ENCODE peak calls at places on chromosome 22, in seven cellular contexts. One of them, this sample, is unnamed.

GRCh38 chr22:29702931-29703594 is 16.7 kb upstream of the CABP7 start:
- DNase-seq in central memory CD4-positive, alpha-beta T cell: no peak
- DNase-seq in NCI-H446 treated with DMSO at 0.1 percent for 48 hours: peak
- DNase-seq in BJ: no peak
- DNase-seq in gastrocnemius medialis: peak
- DNase-seq in AG10803: no peak
- DNase-seq in stimulated activated CD4-positive, alpha-beta T cell treated with anti-CD3 and anti-CD28 coated beads, Interleukin-4, amount 100 ng/mL, for 48 hours: no peak
- DNase-seq in this sample: no peak

GRCh38 chr22:41857160-41857859 is 24.4 kb downstream of the SREBF2 start:
- DNase-seq in NCI-H446 treated with DMSO at 0.1 percent for 48 hours: no peak
- DNase-seq in central memory CD4-positive, alpha-beta T cell: peak
- DNase-seq in AG10803: peak
- DNase-seq in BJ: no peak
- DNase-seq in stimulated activated CD4-positive, alpha-beta T cell treated with anti-CD3 and anti-CD28 coated beads, Interleukin-4, amount 100 ng/mL, for 48 hours: peak
- DNase-seq in gastrocnemius medialis: peak
- DNase-seq in this sample: peak

GRCh38 chr22:44281706-44282637 is 30.8 kb downstream of the SHISAL1 start:
- DNase-seq in stimulated activated CD4-positive, alpha-beta T cell treated with anti-CD3 and anti-CD28 coated beads, Interleukin-4, amount 100 ng/mL, for 48 hours: no peak
- DNase-seq in NCI-H446 treated with DMSO at 0.1 percent for 48 hours: no peak
- DNase-seq in central memory CD4-positive, alpha-beta T cell: no peak
- DNase-seq in gastrocnemius medialis: no peak
- DNase-seq in AG10803: no peak
- DNase-seq in BJ: no peak
- DNase-seq in this sample: no peak

GRCh38 chr22:38927033-38927789 is 30.2 kb upstream of the APOBEC3A start:
- DNase-seq in gastrocnemius medialis: peak
- DNase-seq in stimulated activated CD4-positive, alpha-beta T cell treated with anti-CD3 and anti-CD28 coated beads, Interleukin-4, amount 100 ng/mL, for 48 hours: peak
- DNase-seq in central memory CD4-positive, alpha-beta T cell: peak
- DNase-seq in AG10803: peak
- DNase-seq in BJ: no peak
- DNase-seq in NCI-H446 treated with DMSO at 0.1 percent for 48 hours: no peak
- DNase-seq in this sample: peak

GRCh38 chr22:19717691-19718254 is 3.5 kb downstream of the SEPTIN5 start:
- DNase-seq in central memory CD4-positive, alpha-beta T cell: peak
- DNase-seq in stimulated activated CD4-positive, alpha-beta T cell treated with anti-CD3 and anti-CD28 coated beads, Interleukin-4, amount 100 ng/mL, for 48 hours: peak
- DNase-seq in BJ: peak
- DNase-seq in NCI-H446 treated with DMSO at 0.1 percent for 48 hours: no peak
- DNase-seq in AG10803: peak
- DNase-seq in gastrocnemius medialis: peak
- DNase-seq in this sample: peak

GRCh38 chr22:49659281-49659923 is 168.3 kb downstream of the BRD1 start:
- DNase-seq in central memory CD4-positive, alpha-beta T cell: no peak
- DNase-seq in NCI-H446 treated with DMSO at 0.1 percent for 48 hours: no peak
- DNase-seq in gastrocnemius medialis: no peak
- DNase-seq in BJ: no peak
- DNase-seq in AG10803: no peak
- DNase-seq in stimulated activated CD4-positive, alpha-beta T cell treated with anti-CD3 and anti-CD28 coated beads, Interleukin-4, amount 100 ng/mL, for 48 hours: no peak
- DNase-seq in this sample: no peak

GRCh38 chr22:41870786-41871185 is 37.9 kb downstream of the SREBF2 start:
- DNase-seq in AG10803: no peak
- DNase-seq in gastrocnemius medialis: no peak
- DNase-seq in BJ: no peak
- DNase-seq in stimulated activated CD4-positive, alpha-beta T cell treated with anti-CD3 and anti-CD28 coated beads, Interleukin-4, amount 100 ng/mL, for 48 hours: no peak
- DNase-seq in central memory CD4-positive, alpha-beta T cell: no peak
- DNase-seq in NCI-H446 treated with DMSO at 0.1 percent for 48 hours: no peak
- DNase-seq in this sample: no peak

GRCh38 chr22:40237241-40237640 is 59.5 kb downstream of the TNRC6B start:
- DNase-seq in stimulated activated CD4-positive, alpha-beta T cell treated with anti-CD3 and anti-CD28 coated beads, Interleukin-4, amount 100 ng/mL, for 48 hours: peak
- DNase-seq in NCI-H446 treated with DMSO at 0.1 percent for 48 hours: no peak
- DNase-seq in AG10803: no peak
- DNase-seq in central memory CD4-positive, alpha-beta T cell: no peak
- DNase-seq in BJ: no peak
- DNase-seq in gastrocnemius medialis: no peak
- DNase-seq in this sample: no peak

GRCh38 chr22:38295863-38296262 is 21.4 kb downstream of the CSNK1E start:
- DNase-seq in central memory CD4-positive, alpha-beta T cell: no peak
- DNase-seq in BJ: no peak
- DNase-seq in NCI-H446 treated with DMSO at 0.1 percent for 48 hours: no peak
- DNase-seq in gastrocnemius medialis: no peak
- DNase-seq in stimulated activated CD4-positive, alpha-beta T cell treated with anti-CD3 and anti-CD28 coated beads, Interleukin-4, amount 100 ng/mL, for 48 hours: no peak
- DNase-seq in AG10803: no peak
- DNase-seq in this sample: no peak

GRCh38 chr22:38490915-38491314 is 15.2 kb downstream of the DDX17 start:
- DNase-seq in AG10803: no peak
- DNase-seq in BJ: no peak
- DNase-seq in stimulated activated CD4-positive, alpha-beta T cell treated with anti-CD3 and anti-CD28 coated beads, Interleukin-4, amount 100 ng/mL, for 48 hours: no peak
- DNase-seq in gastrocnemius medialis: no peak
- DNase-seq in NCI-H446 treated with DMSO at 0.1 percent for 48 hours: no peak
- DNase-seq in central memory CD4-positive, alpha-beta T cell: no peak
- DNase-seq in this sample: no peak

GRCh38 chr22:23790819-23791736 is 4.3 kb downstream of the SMARCB1 start:
- DNase-seq in AG10803: peak
- DNase-seq in central memory CD4-positive, alpha-beta T cell: no peak
- DNase-seq in BJ: peak
- DNase-seq in gastrocnemius medialis: no peak
- DNase-seq in stimulated activated CD4-positive, alpha-beta T cell treated with anti-CD3 and anti-CD28 coated beads, Interleukin-4, amount 100 ng/mL, for 48 hours: no peak
- DNase-seq in NCI-H446 treated with DMSO at 0.1 percent for 48 hours: no peak
- DNase-seq in this sample: peak

GRCh38 chr22:17921871-17922821 is 102.2 kb downstream of the MICAL3 start:
- DNase-seq in gastrocnemius medialis: no peak
- DNase-seq in stimulated activated CD4-positive, alpha-beta T cell treated with anti-CD3 and anti-CD28 coated beads, Interleukin-4, amount 100 ng/mL, for 48 hours: no peak
- DNase-seq in AG10803: no peak
- DNase-seq in BJ: no peak
- DNase-seq in central memory CD4-positive, alpha-beta T cell: no peak
- DNase-seq in NCI-H446 treated with DMSO at 0.1 percent for 48 hours: no peak
- DNase-seq in this sample: no peak

GRCh38 chr22:43166132-43166930 is 15.0 kb downstream of the TSPO start:
- DNase-seq in AG10803: no peak
- DNase-seq in gastrocnemius medialis: no peak
- DNase-seq in BJ: no peak
- DNase-seq in NCI-H446 treated with DMSO at 0.1 percent for 48 hours: no peak
- DNase-seq in central memory CD4-positive, alpha-beta T cell: no peak
- DNase-seq in stimulated activated CD4-positive, alpha-beta T cell treated with anti-CD3 and anti-CD28 coated beads, Interleukin-4, amount 100 ng/mL, for 48 hours: no peak
- DNase-seq in this sample: no peak

GRCh38 chr22:24744638-24745037 is 29.9 kb downstream of the PIWIL3 start:
- DNase-seq in NCI-H446 treated with DMSO at 0.1 percent for 48 hours: no peak
- DNase-seq in central memory CD4-positive, alpha-beta T cell: no peak
- DNase-seq in stimulated activated CD4-positive, alpha-beta T cell treated with anti-CD3 and anti-CD28 coated beads, Interleukin-4, amount 100 ng/mL, for 48 hours: no peak
- DNase-seq in gastrocnemius medialis: no peak
- DNase-seq in AG10803: no peak
- DNase-seq in BJ: no peak
- DNase-seq in this sample: no peak

GRCh38 chr22:45455621-45456020 is 42.1 kb downstream of the RIBC2 start:
- DNase-seq in AG10803: peak
- DNase-seq in stimulated activated CD4-positive, alpha-beta T cell treated with anti-CD3 and anti-CD28 coated beads, Interleukin-4, amount 100 ng/mL, for 48 hours: no peak
- DNase-seq in NCI-H446 treated with DMSO at 0.1 percent for 48 hours: no peak
- DNase-seq in BJ: no peak
- DNase-seq in gastrocnemius medialis: no peak
- DNase-seq in central memory CD4-positive, alpha-beta T cell: no peak
- DNase-seq in this sample: no peak

GRCh38 chr22:47623740-47624103 is 861.3 kb downstream of the TBC1D22A start:
- DNase-seq in central memory CD4-positive, alpha-beta T cell: no peak
- DNase-seq in BJ: no peak
- DNase-seq in stimulated activated CD4-positive, alpha-beta T cell treated with anti-CD3 and anti-CD28 coated beads, Interleukin-4, amount 100 ng/mL, for 48 hours: no peak
- DNase-seq in gastrocnemius medialis: no peak
- DNase-seq in NCI-H446 treated with DMSO at 0.1 percent for 48 hours: no peak
- DNase-seq in AG10803: no peak
- DNase-seq in this sample: no peak

This sample was measured in GM03348.